ENCODE peak calls at places on chromosome 2, in six cellular contexts. H, P, A, I, B and M are unnamed samples.

GRCh38 chr2:225025917-225026571 is 16.2 kb downstream of the DOCK10 start:
- DNase-seq in H (peak; percentile 85), P (no peak), A (peak; percentile 35), I (no peak), B (no peak), M (peak; percentile 15)

GRCh38 chr2:98016908-98017700 is 21.4 kb upstream of the TMEM131 start:
- DNase-seq in H (no peak), P (no peak), A (no peak), I (no peak), B (no peak), M (no peak)

GRCh38 chr2:158115202-158115783 is 13.6 kb downstream of the UPP2 start:
- DNase-seq in H (no peak), P (no peak), A (no peak), I (no peak), B (no peak), M (no peak)

GRCh38 chr2:43384143-43384542 is 157.7 kb upstream of the ZFP36L2 start:
- DNase-seq in H (no peak), P (no peak), A (no peak), I (no peak), B (no peak), M (no peak)

GRCh38 chr2:233901884-233902283 is 15.3 kb upstream of the TRPM8 start:
- DNase-seq in H (no peak), P (no peak), A (no peak), I (no peak), B (no peak), M (no peak)

GRCh38 chr2:3681625-3682024 is 21.8 kb upstream of the DCDC2C start:
- DNase-seq in H (no peak), P (no peak), A (no peak), I (no peak), B (no peak), M (no peak)

GRCh38 chr2:231470246-231470900 is 6.1 kb upstream of the NCL start:
- DNase-seq in H (no peak), P (no peak), A (no peak), I (no peak), B (no peak), M (no peak)

GRCh38 chr2:42010743-42011298 is 37.0 kb upstream of the PKDCC start:
- DNase-seq in H (peak; percentile 92), P (no peak), A (peak; percentile 60), I (no peak), B (no peak), M (no peak)